ENCODE peak calls at places on chromosomes 4 and X, in seven cellular contexts. M is fibroblast of lung; Z is A673; Q is lower lobe of right lung; C is CD8-positive, alpha-beta memory T cell; R is heart left ventricle; A is mesendoderm. E is an unnamed sample.

GRCh38 chrX:10749113-10749512 is 128.7 kb upstream of the MID1 start:
- DNase-seq in M (peak; percentile 58), A (no peak), Q (no peak), R (no peak), Z (no peak), C (no peak), E (no peak)

GRCh38 chrX:138723301-138723700 is 11.8 kb upstream of the FGF13 start:
- DNase-seq in A (peak; percentile 63), M (peak; percentile 50), Q (no peak), R (no peak), Z (peak; percentile 15), C (no peak), E (no peak)

GRCh38 chrX:12770440-12770839 is 20.8 kb upstream of the PRPS2 start:
- DNase-seq in Z (peak; percentile 43), Q (no peak), M (no peak), C (no peak), R (no peak), A (no peak), E (no peak)

GRCh38 chr4:68734095-68734494 is 63.6 kb upstream of the UGT2B15 start:
- DNase-seq in R (no peak), C (no peak), Z (no peak), A (no peak), Q (no peak), M (no peak), E (no peak)

GRCh38 chr4:122232633-122233032 is 80.5 kb downstream of the BLTP1 start:
- DNase-seq in Q (no peak), A (no peak), C (no peak), Z (no peak), R (no peak), M (no peak), E (no peak)

GRCh38 chr4:23920296-23920695 is 30.4 kb upstream of the PPARGC1A start:
- DNase-seq in Q (no peak), Z (no peak), C (no peak), R (no peak), M (peak; percentile 72), A (no peak), E (no peak)

GRCh38 chrX:147884958-147885357 is 26.8 kb upstream of the FMR1 start:
- DNase-seq in A (no peak), R (no peak), Q (no peak), Z (no peak), C (no peak), M (no peak), E (no peak)

GRCh38 chrX:139750390-139750789 is 42.4 kb upstream of the MCF2 start:
- DNase-seq in R (no peak), Z (no peak), C (no peak), Q (no peak), A (no peak), M (peak; percentile 10), E (no peak)

GRCh38 chrX:46837543-46838481 is 969 bp downstream of the RP2 start:
- DNase-seq in A (no peak), M (peak; percentile 42), C (peak; percentile 39), R (no peak), Q (no peak), Z (no peak), E (no peak)

GRCh38 chr4:53100801-53101581 is 238.9 kb downstream of the RASL11B start:
- DNase-seq in A (peak; percentile 8), M (peak; percentile 94), Z (peak; percentile 0), C (no peak), Q (no peak), R (no peak), E (no peak)

GRCh38 chr4:8913858-8914460 is 42.3 kb upstream of the HMX1 start:
- DNase-seq in R (no peak), M (no peak), A (no peak), Z (no peak), C (no peak), Q (no peak), E (no peak)

GRCh38 chr4:123248260-123248659 is 148.3 kb upstream of the SPRY1 start:
- DNase-seq in M (no peak), A (no peak), C (no peak), Q (no peak), Z (no peak), R (no peak), E (no peak)

GRCh38 chr4:128384765-128385164 is 97.2 kb upstream of the PGRMC2 start:
- DNase-seq in Q (no peak), Z (no peak), C (no peak), A (no peak), R (no peak), M (no peak), E (no peak)

GRCh38 chrX:15146515-15146914 is 123.4 kb downstream of the ASB9 start:
- DNase-seq in M (no peak), Z (peak; percentile 45), Q (peak; percentile 38), C (no peak), A (peak; percentile 22), R (peak; percentile 3), E (peak; percentile 20)

GRCh38 chrX:65920620-65921019 is 119.3 kb downstream of the VSIG4 start:
- DNase-seq in C (no peak), M (no peak), Z (no peak), R (no peak), Q (no peak), A (peak; percentile 56), E (no peak)

GRCh38 chrX:2609431-2610238 is 81.5 kb upstream of the CD99 start:
- DNase-seq in Q (no peak), R (no peak), C (no peak), A (peak; percentile 66), M (peak; percentile 11), Z (peak; percentile 67), E (no peak)

GRCh38 chr4:24273148-24273547 is 311.2 kb downstream of the DHX15 start:
- DNase-seq in M (no peak), Z (no peak), R (no peak), A (no peak), Q (no peak), C (no peak), E (no peak)

GRCh38 chr4:128459547-128459946 is 171.9 kb upstream of the PGRMC2 start:
- DNase-seq in A (no peak), Z (no peak), C (no peak), R (no peak), M (no peak), Q (no peak), E (no peak)

GRCh38 chrX:69102805-69103204 is 62.4 kb downstream of the PJA1 start:
- DNase-seq in A (no peak), Z (no peak), M (no peak), Q (no peak), R (no peak), C (no peak), E (no peak)

GRCh38 chr4:120844528-120844921 is 78.0 kb downstream of the PRDM5 start:
- DNase-seq in R (no peak), A (no peak), Q (no peak), Z (no peak), C (no peak), M (no peak), E (no peak)

GRCh38 chr4:120853101-120853940 is 69.2 kb downstream of the PRDM5 start:
- DNase-seq in R (no peak), M (peak; percentile 61), Q (no peak), C (no peak), A (no peak), Z (no peak), E (no peak)

GRCh38 chr4:120847019-120847582 is 75.4 kb downstream of the PRDM5 start:
- DNase-seq in Z (no peak), A (no peak), M (no peak), R (no peak), Q (no peak), C (no peak), E (no peak)

GRCh38 chr4:120855307-120856001 is 67.1 kb downstream of the PRDM5 start:
- DNase-seq in R (no peak), A (no peak), C (no peak), M (no peak), Q (no peak), Z (no peak), E (no peak)

GRCh38 chr4:120850048-120850599 is 72.4 kb downstream of the PRDM5 start:
- DNase-seq in A (no peak), M (peak; percentile 80), Z (no peak), Q (no peak), R (no peak), C (no peak), E (no peak)
- H3K4me1 ChIP-seq in A (no peaks in the 10 kb centered on the region), M (peaks cover 8% of the 10 kb centered on the region), Z (no peaks in the 10 kb centered on the region), Q (peaks cover 7% of the 10 kb centered on the region), R (no peaks in the 10 kb centered on the region), C (no peaks in the 10 kb centered on the region), E (no peaks in the 10 kb centered on the region)

GRCh38 chr4:110087116-110087708 is 111.2 kb downstream of the ELOVL6 start:
- DNase-seq in Q (no peak), R (no peak), Z (peak; percentile 94), M (peak; percentile 93), A (no peak), C (no peak), E (no peak)
- H3K4me1 ChIP-seq in Q (peaks cover 9% of the 10 kb centered on the region), R (peaks cover 23% of the 10 kb centered on the region), Z (peaks cover 72% of the 10 kb centered on the region), M (peaks cover 7% of the 10 kb centered on the region), A (peaks cover 4% of the 10 kb centered on the region), C (peaks cover 12% of the 10 kb centered on the region), E (no peaks in the 10 kb centered on the region)

GRCh38 chr4:124437853-124438495 is 274.6 kb downstream of the ANKRD50 start:
- DNase-seq in R (no peak), Q (no peak), Z (no peak), C (no peak), A (no peak), M (no peak), E (no peak)

GRCh38 chr4:124433044-124433443 is 279.5 kb downstream of the ANKRD50 start:
- DNase-seq in C (no peak), M (no peak), Q (no peak), Z (no peak), A (no peak), R (no peak), E (no peak)

GRCh38 chr4:124432500-124432899 is 280.0 kb downstream of the ANKRD50 start:
- DNase-seq in A (no peak), Z (peak; percentile 27), R (no peak), Q (no peak), M (peak; percentile 77), C (no peak), E (no peak)

GRCh38 chr4:124433500-124433899 is 279.0 kb downstream of the ANKRD50 start:
- DNase-seq in R (no peak), Z (peak; percentile 29), C (no peak), M (peak; percentile 34), A (no peak), Q (no peak), E (no peak)

DNA sequence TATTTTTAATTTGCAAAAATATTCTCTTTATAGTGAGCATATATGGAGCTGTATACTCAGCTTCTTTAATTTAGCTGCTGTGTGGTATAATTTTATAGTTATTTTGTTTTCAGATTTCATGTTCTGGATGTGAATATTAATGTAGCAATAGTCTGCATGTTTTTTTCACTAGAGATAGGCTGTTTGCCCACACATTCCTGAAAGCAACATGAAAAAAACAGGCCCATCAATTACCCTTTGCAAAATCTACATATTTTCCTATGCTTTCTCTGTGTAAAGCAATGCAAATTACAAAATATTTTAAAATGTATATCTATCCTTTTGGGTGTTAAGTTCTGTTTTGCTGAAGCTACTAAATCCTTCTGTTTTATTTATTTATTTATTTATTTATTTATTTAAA is 277.3 kb downstream of the ANKRD50 start:
- DNase-seq in R (no peak), M (no peak), Z (no peak), C (no peak), A (no peak), Q (no peak), E (no peak)
- H3K4me1 ChIP-seq in R (no peaks in the 10 kb centered on the region), M (peaks cover 8% of the 10 kb centered on the region), Z (peaks cover 20% of the 10 kb centered on the region), C (no peaks in the 10 kb centered on the region), A (no peaks in the 10 kb centered on the region), Q (peaks cover 4% of the 10 kb centered on the region), E (no peaks in the 10 kb centered on the region)

DNA sequence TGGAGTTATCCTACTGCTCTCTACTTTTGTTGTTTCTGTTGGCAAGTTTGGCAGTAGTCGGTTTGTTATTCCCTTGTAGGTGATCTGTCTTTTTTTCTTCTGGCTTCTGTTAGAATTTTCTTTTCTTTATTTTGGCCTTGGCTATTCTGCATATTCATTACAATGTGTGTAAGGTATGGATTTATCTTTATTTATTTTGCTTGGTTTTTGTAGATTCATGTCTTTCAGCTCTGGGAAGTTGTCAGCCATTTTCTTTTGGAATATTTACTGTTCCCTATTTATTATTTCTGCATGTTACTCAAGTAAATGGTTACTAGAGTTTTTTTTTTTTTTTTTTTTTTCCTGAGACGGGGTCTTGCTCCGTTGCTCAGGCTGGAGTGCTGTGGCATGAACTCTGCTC is 12.6 kb downstream of the ADD1 start:
- DNase-seq in R (no peak), A (no peak), C (no peak), Z (no peak), Q (no peak), M (no peak), E (no peak)
- H3K4me1 ChIP-seq in R (peaks cover 86% of the 10 kb centered on the region), A (peaks cover 8% of the 10 kb centered on the region), C (peaks cover 80% of the 10 kb centered on the region), Z (peaks cover 33% of the 10 kb centered on the region), Q (peaks cover 94% of the 10 kb centered on the region), M (peaks cover 18% of the 10 kb centered on the region), E (peaks cover 11% of the 10 kb centered on the region)